ENCODE peak calls at places on chromosomes 11 and 22, in five cellular contexts. G is CD8-positive, alpha-beta T cell; T is tibial artery; F is H9; E is A549. H is an unnamed sample.
A peak's percentile ranks its signal among the peaks of the same experiment; 100 is the strongest.

GRCh38 chr11:134503596-134503995 is 91.6 kb upstream of the B3GAT1 start:
- DNase-seq in F (no peak), E (no peak), T (peak; percentile 44), G (no peak), H (no peak)

GRCh38 chr11:115912484-115912945 is 408.3 kb upstream of the CADM1 start:
- DNase-seq in G (no peak), T (no peak), F (peak; percentile 43), E (no peak), H (no peak)

GRCh38 chr11:19995131-19995530 is 165.1 kb downstream of the DBX1 start:
- DNase-seq in T (no peak), G (no peak), E (peak; percentile 56), F (no peak), H (no peak)

GRCh38 chr11:9663699-9664275 is at the start of gene SWAP70:
- DNase-seq in F (peak; percentile 95), G (peak; percentile 66), T (peak; percentile 95), E (peak; percentile 91), H (peak; percentile 89)

GRCh38 chr11:77039491-77040400 is 5.5 kb downstream of the B3GNT6 start:
- DNase-seq in G (no peak), F (peak; percentile 79), E (no peak), T (no peak), H (peak; percentile 28)

GRCh38 chr11:77035580-77035979 is 1.4 kb downstream of the B3GNT6 start:
- DNase-seq in E (no peak), T (no peak), G (no peak), F (no peak), H (no peak)

GRCh38 chr22:37428649-37429586 is 1.6 kb upstream of the ELFN2 start:
- DNase-seq in G (peak; percentile 47), T (no peak), E (peak; percentile 64), F (peak; percentile 80), H (no peak)

GRCh38 chr11:75306529-75306928 is 44.9 kb downstream of the ARRB1 start:
- DNase-seq in E (no peak), G (no peak), F (no peak), T (no peak), H (no peak)

GRCh38 chr22:36929621-36930020 is 16.2 kb downstream of the CSF2RB start:
- DNase-seq in T (no peak), G (no peak), F (peak; percentile 20), E (no peak), H (no peak)

GRCh38 chr11:42251984-42252383 is 792.5 kb upstream of the LRRC4C start:
- DNase-seq in E (no peak), T (no peak), F (no peak), G (no peak), H (no peak)

GRCh38 chr11:63573881-63574855 is 11.0 kb upstream of the PLAAT2 start:
- DNase-seq in F (peak; percentile 31), T (peak; percentile 57), G (peak; percentile 25), E (no peak), H (no peak)

GRCh38 chr22:30380011-30380410 is 7.2 kb downstream of the RNF215 start:
- DNase-seq in F (no peak), T (no peak), G (no peak), E (no peak), H (no peak)

GRCh38 chr11:76096552-76096951 is 109.8 kb downstream of the WNT11 start:
- DNase-seq in E (no peak), G (no peak), T (no peak), F (no peak), H (no peak)

GRCh38 chr11:118436639-118437045 is 350 bp downstream of the KMT2A start:
- DNase-seq in F (peak; percentile 37), E (no peak), T (peak; percentile 67), G (peak; percentile 36), H (no peak)

GRCh38 chr22:23306926-23307325 is 126.6 kb downstream of the BCR start:
- DNase-seq in T (no peak), G (no peak), E (no peak), F (no peak), H (no peak)

DNA sequence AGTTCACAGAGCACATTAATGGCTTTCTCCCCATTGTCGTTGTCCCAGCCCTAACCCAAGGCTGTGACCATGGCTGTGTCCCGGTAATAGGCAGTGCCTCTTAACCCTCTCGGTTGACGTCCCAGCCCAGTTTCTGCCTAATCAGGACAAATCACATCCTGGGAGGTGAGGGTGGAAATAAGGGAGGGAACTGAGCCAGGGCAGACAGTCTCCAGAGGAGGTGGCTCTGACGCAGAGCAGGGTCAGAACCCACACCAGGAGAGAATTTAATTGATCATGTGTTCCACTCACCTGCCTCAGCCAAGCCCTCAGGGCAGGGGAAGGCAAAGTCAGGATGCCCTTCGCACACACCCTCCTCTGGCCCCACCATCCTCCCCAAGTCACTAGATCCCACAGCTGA is 17.0 kb downstream of the SLC43A1 start:
- DNase-seq in F (no peak), E (no peak), G (no peak), T (no peak), H (no peak)
- H3K4me1 ChIP-seq in F (peaks cover 13% of the 10 kb centered on the region), E (peaks cover 17% of the 10 kb centered on the region), G (no peaks in the 10 kb centered on the region), T (peaks cover 17% of the 10 kb centered on the region), H (peaks cover 21% of the 10 kb centered on the region)

GRCh38 chr11:132284048-132284447 is 913.6 kb downstream of the NTM start:
- DNase-seq in G (no peak), E (no peak), F (no peak), T (no peak), H (no peak)

GRCh38 chr11:132284611-132285010 is 914.2 kb downstream of the NTM start:
- DNase-seq in F (no peak), E (no peak), G (no peak), T (no peak), H (no peak)

DNA sequence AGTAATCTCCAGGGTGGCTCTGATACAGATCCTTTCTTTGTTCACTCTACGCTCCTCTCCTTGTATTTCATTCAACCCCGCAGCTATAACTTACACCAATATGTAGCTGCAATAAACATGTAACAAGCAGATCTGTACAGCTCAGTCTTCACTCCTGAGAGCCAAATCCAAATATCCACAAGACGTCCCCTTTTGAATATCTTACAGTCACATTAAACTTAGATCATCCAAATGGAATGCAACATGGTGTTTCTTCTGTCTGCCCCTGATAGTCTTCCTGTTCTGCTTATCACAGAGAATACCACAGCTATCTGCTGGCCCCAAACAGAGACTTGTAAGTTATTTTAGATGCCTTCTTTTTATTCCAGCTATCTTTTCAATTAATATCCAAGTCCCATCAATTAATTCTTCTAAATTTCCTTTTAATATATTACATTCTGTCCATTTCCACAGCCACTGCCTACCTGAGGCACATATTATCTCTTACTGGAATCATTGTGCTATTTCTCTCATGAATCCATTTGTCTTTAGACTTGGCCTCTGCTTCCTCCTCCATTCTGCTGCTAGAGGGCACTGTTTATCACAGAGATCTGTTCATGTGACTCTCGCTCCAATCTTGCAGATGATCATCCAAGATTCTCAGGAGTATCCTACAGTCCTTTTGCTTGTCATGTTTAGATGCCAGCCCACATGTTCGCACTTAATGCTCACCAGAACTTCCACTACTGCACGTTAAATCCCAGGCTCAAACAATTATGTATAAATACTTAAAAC is 908.6 kb downstream of the NTM start:
- DNase-seq in T (no peak), F (no peak), E (no peak), G (no peak), H (no peak)
- TF ChIP-seq CTCF in T (no peak), F (peak; percentile 74), E (no peak), G (no peak), H (peak; percentile 23)

DNA sequence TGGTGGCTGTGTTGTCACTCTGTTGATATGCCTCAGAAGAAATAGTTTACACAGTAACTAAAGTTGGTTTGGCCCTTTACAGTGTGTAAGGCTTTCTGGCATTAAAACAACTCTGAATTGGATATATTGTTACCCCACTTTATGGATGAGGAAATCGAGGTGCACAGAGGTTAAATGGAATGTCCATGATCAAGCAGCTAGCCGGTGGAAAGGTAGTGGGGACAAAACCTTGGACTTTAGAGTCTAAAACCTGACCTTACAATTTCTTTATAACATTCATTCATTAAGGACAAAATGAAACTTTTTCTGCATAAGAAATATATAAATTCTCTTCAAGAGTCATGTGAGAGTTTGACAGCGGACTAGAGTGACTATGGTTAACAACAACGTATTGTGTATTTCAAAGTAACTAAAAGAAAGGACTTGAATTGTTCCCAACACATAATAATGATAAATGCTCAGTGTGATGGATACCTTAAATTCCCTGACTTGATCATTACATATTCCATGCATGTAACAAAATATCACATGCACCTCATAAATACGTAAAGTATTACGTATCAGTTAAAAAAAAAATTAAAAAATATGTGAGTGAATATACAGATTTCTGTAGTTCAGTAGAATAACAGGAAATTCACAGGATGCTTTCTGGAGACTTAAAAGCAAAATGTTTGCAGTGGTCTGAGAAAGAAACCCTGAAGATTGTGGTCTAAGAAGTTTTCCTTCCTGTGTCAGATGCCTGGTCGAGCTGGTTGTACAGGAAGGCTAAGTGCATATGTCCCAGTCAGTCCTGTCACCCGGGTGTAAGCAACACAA is 51.0 kb downstream of the TEAD1 start:
- DNase-seq in F (no peak), G (no peak), T (no peak), E (no peak), H (no peak)
- H3K4me1 ChIP-seq in F (peaks cover 26% of the 10 kb centered on the region), G (no peaks in the 10 kb centered on the region), T (peaks cover 28% of the 10 kb centered on the region), E (peaks cover 98% of the 10 kb centered on the region), H (peaks cover 52% of the 10 kb centered on the region)

GRCh38 chr11:87092159-87092558 is 54.4 kb downstream of the TMEM135 start:
- DNase-seq in T (no peak), G (no peak), F (no peak), E (no peak), H (no peak)

GRCh38 chr11:87092567-87092966 is 54.8 kb downstream of the TMEM135 start:
- DNase-seq in E (no peak), G (no peak), T (no peak), F (no peak), H (no peak)

GRCh38 chr11:87101956-87102355 is 64.2 kb downstream of the TMEM135 start:
- DNase-seq in F (no peak), G (no peak), T (no peak), E (no peak), H (no peak)

DNA sequence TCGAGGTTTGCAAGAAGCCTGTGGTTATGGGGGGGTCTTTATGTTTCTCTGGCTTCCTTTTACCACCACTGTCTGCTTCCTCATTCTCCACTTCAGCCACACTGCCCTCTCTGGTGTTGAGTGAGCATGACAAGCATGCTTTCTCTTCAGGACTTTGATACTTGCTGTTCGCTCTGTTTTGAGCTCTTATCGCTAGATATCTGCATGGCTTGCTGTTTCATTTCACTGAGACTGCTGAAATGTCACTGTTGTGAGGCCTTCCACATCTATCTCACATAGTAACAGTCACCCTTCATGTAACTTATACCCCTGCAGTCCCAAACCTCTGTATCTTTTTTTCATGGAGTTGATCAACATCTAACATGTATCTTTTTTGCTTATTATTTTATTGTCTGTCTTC is 59.8 kb downstream of the TMEM135 start:
- DNase-seq in G (peak; percentile 2), F (peak; percentile 55), E (peak; percentile 50), T (no peak), H (no peak)
- TF ChIP-seq CTCF in G (peak; percentile 62), F (peak; percentile 74), E (peak; percentile 59), T (peak; percentile 25), H (peak; percentile 26)

H was measured in heart right ventricle.